ENCODE peak calls at places on chromosome 17, in seven cellular contexts. S is heart right ventricle, P is omental fat pad, K is AG04450, U is HCT116, C is mammary epithelial cell, R is colonic mucosa. Z is an unnamed sample.

GRCh38 chr17:74417178-74418045 is 14.5 kb upstream of the GPRC5C start:
- DNase-seq in R (peak), U (peak), C (peak), S (no peak), P (no peak), K (no peak), Z (peak)

GRCh38 chr17:74149597-74150427 is 53.7 kb upstream of the RPL38 start:
- DNase-seq in C (no peak), S (no peak), U (no peak), K (no peak), P (no peak), R (peak), Z (no peak)

GRCh38 chr17:13346996-13347762 is 254.6 kb downstream of the HS3ST3A1 start:
- DNase-seq in R (no peak), C (peak), P (no peak), K (peak), U (peak), S (no peak), Z (no peak)

GRCh38 chr17:53791551-53791950 is 31.2 kb upstream of the KIF2B start:
- DNase-seq in P (no peak), S (no peak), R (no peak), C (no peak), K (no peak), U (no peak), Z (no peak)

GRCh38 chr17:77700165-77700881 is 258.2 kb upstream of the TNRC6C start:
- DNase-seq in K (no peak), S (no peak), C (no peak), P (no peak), U (no peak), R (no peak), Z (no peak)

GRCh38 chr17:59761385-59762021 is 54.0 kb downstream of the VMP1 start:
- DNase-seq in K (peak), R (no peak), S (no peak), U (no peak), C (peak), P (no peak), Z (no peak)

GRCh38 chr17:50556803-50557202 is 3.7 kb upstream of the CACNA1G start:
- DNase-seq in C (no peak), K (no peak), S (peak), U (no peak), R (no peak), P (no peak), Z (no peak)

GRCh38 chr17:81342062-81342699 is 47.1 kb upstream of the SLC38A10 start:
- DNase-seq in K (no peak), U (no peak), R (no peak), C (peak), P (no peak), S (no peak), Z (no peak)

Z was measured in Peyer's patch.